ENCODE peak calls at places on chromosomes 2 and 18, in nine cellular contexts. Y is spleen; K is Caki2; O is stimulated activated naive CD4-positive, alpha-beta T cell; H is sciatic nerve; J is islet precursor cell; P is activated T-cell treated with anti-CD3 and anti-CD28 coated beads for 1 hour; Z is ureter; T is MV-4-11. F is an unnamed sample.

GRCh38 chr18:54684786-54685185 is 93.7 kb downstream of the DYNAP start:
- DNase-seq in Y (no peak), K (no peak), O (no peak), H (peak), J (peak), P (no peak), Z (no peak), T (no peak), F (no peak)

GRCh38 chr2:217611056-217611455 is 391.7 kb downstream of the TNS1 start:
- DNase-seq in Y (no peak), K (no peak), O (no peak), H (no peak), J (no peak), P (no peak), Z (no peak), T (no peak), F (no peak)

GRCh38 chr2:10327896-10328666 is 25.4 kb downstream of the HPCAL1 start:
- DNase-seq in Y (no peak), K (no peak), O (peak), H (no peak), J (peak), P (no peak), Z (no peak), T (no peak), F (no peak)

GRCh38 chr2:109352066-109352897 is 223.3 kb downstream of the SH3RF3 start:
- DNase-seq in Y (no peak), K (no peak), O (no peak), H (no peak), J (peak), P (no peak), Z (peak), T (no peak), F (peak)

GRCh38 chr2:20126469-20126868 is 75.0 kb upstream of the LAPTM4A start:
- DNase-seq in Y (no peak), K (no peak), O (no peak), H (no peak), J (no peak), P (no peak), Z (no peak), T (no peak), F (no peak)

GRCh38 chr2:2569306-2569705 is 238.2 kb upstream of the MYT1L start:
- DNase-seq in Y (peak), K (no peak), O (no peak), H (no peak), J (peak), P (no peak), Z (peak), T (no peak), F (no peak)

GRCh38 chr2:69118609-69119008 is 105.6 kb downstream of the ANTXR1 start:
- DNase-seq in Y (no peak), K (no peak), O (no peak), H (no peak), J (no peak), P (no peak), Z (no peak), T (no peak), F (no peak)

GRCh38 chr2:136117909-136118818 is at the start of gene CXCR4:
- DNase-seq in Y (peak), K (peak), O (peak), H (peak), J (peak), P (peak), Z (peak), T (peak), F (peak)

GRCh38 chr2:33791625-33792024 is 192.5 kb upstream of the FAM98A start:
- DNase-seq in Y (no peak), K (no peak), O (no peak), H (no peak), J (no peak), P (no peak), Z (no peak), T (no peak), F (no peak)

GRCh38 chr18:56043691-56044090 is 455.7 kb upstream of the TCF4 start:
- DNase-seq in Y (no peak), K (no peak), O (no peak), H (peak), J (peak), P (no peak), Z (no peak), T (no peak), F (peak)

GRCh38 chr2:110858135-110858737 is 125.9 kb downstream of the ACOXL start:
- DNase-seq in Y (no peak), K (no peak), O (peak), H (no peak), J (no peak), P (peak), Z (no peak), T (no peak), F (no peak)

GRCh38 chr2:97871096-97871780 is 124.5 kb downstream of the TMEM131 start:
- DNase-seq in Y (no peak), K (peak), O (no peak), H (no peak), J (peak), P (no peak), Z (no peak), T (no peak), F (no peak)

GRCh38 chr18:63336366-63337099 is 17.0 kb upstream of the BCL2 start:
- DNase-seq in Y (no peak), K (peak), O (no peak), H (no peak), J (no peak), P (no peak), Z (no peak), T (no peak), F (no peak)

GRCh38 chr2:1989216-1989615 is 244.9 kb upstream of the PXDN start:
- DNase-seq in Y (no peak), K (no peak), O (no peak), H (no peak), J (peak), P (no peak), Z (no peak), T (no peak), F (no peak)